ENCODE peak calls at places on chromosomes 3 and 15, in nine cellular contexts. N is colonic mucosa, O is ELR, J is endothelial cell, M is omental fat pad, T is M059J, W is A549, X is HepG2, R is bronchial epithelial cell. P is an unnamed sample.
A peak's percentile ranks its signal among the peaks of the same experiment; 100 is the strongest.

GRCh38 chr3:127052121-127052561 is 69.2 kb downstream of the PLXNA1 start:
- DNase-seq in N (peak; percentile 69), O (no peak), J (no peak), M (no peak), T (no peak), W (no peak), X (no peak), R (no peak), P (no peak)

GRCh38 chr15:77892335-77892734 is 185.2 kb downstream of the TBC1D2B start:
- DNase-seq in N (no peak), O (no peak), J (no peak), M (no peak), T (no peak), W (no peak), X (no peak), R (no peak), P (no peak)

GRCh38 chr15:79244876-79245275 is 37.6 kb upstream of the ANKRD34C start:
- DNase-seq in N (no peak), O (no peak), J (no peak), M (no peak), T (no peak), W (no peak), X (no peak), R (no peak), P (no peak)

GRCh38 chr3:12479919-12480425 is 4.3 kb upstream of the TSEN2 start:
- DNase-seq in N (peak; percentile 86), O (peak; percentile 61), J (peak; percentile 18), M (no peak), T (peak; percentile 50), W (peak; percentile 82), X (peak; percentile 66), R (peak; percentile 32), P (peak; percentile 43)

GRCh38 chr15:58758141-58758540 is 8.6 kb upstream of the ADAM10 start:
- DNase-seq in N (no peak), O (peak; percentile 37), J (no peak), M (no peak), T (peak; percentile 47), W (no peak), X (no peak), R (no peak), P (no peak)

GRCh38 chr3:155243512-155243921 is 50.0 kb downstream of the STRIT1 start:
- DNase-seq in N (no peak), O (peak; percentile 81), J (no peak), M (no peak), T (peak; percentile 75), W (no peak), X (no peak), R (no peak), P (no peak)

GRCh38 chr15:28919201-28919627 is 33.4 kb downstream of the APBA2 start:
- DNase-seq in N (no peak), O (no peak), J (no peak), M (no peak), T (no peak), W (peak; percentile 36), X (no peak), R (no peak), P (no peak)

GRCh38 chr15:51917493-51917892 is 54.1 kb downstream of the LEO1 start:
- DNase-seq in N (no peak), O (peak; percentile 56), J (peak; percentile 17), M (no peak), T (peak; percentile 61), W (peak; percentile 44), X (peak; percentile 50), R (peak; percentile 66), P (peak; percentile 55)

GRCh38 chr3:21839592-21839991 is 88.6 kb upstream of the ZNF385D start:
- DNase-seq in N (no peak), O (no peak), J (no peak), M (no peak), T (peak; percentile 79), W (no peak), X (no peak), R (peak; percentile 1), P (peak; percentile 14)

GRCh38 chr3:82103241-82103640 is 341.8 kb upstream of the GBE1 start:
- DNase-seq in N (no peak), O (no peak), J (no peak), M (no peak), T (no peak), W (no peak), X (peak; percentile 19), R (no peak), P (no peak)

GRCh38 chr15:31332681-31333071 is 6.0 kb downstream of the KLF13 start:
- DNase-seq in N (no peak), O (no peak), J (no peak), M (no peak), T (no peak), W (no peak), X (no peak), R (no peak), P (no peak)

P was measured in erythroblast.